ENCODE peak calls at places on chromosomes 6 and 20, in eight cellular contexts. T is left ventricle myocardium inferior, P is nephron progenitor cell, O is lower lobe of right lung, Q is fibroblast of mammary gland, M is transverse colon, I is natural killer cell, H is colonic mucosa. C is an unnamed sample.

GRCh38 chr20:34989670-34990069 is 34.0 kb downstream of the MYH7B start:
- DNase-seq in I (no peak), T (no peak), H (no peak), O (no peak), P (no peak), Q (no peak), M (no peak), C (no peak)

GRCh38 chr6:108632441-108632840 is 71.7 kb downstream of the FOXO3 start:
- DNase-seq in M (no peak), H (no peak), T (no peak), P (no peak), Q (no peak), O (no peak), I (no peak), C (no peak)

GRCh38 chr6:20708367-20709124 is 174.3 kb downstream of the CDKAL1 start:
- DNase-seq in P (no peak), H (no peak), T (no peak), I (no peak), O (no peak), M (no peak), Q (no peak), C (no peak)

GRCh38 chr6:129447166-129447565 is 262.8 kb downstream of the ARHGAP18 start:
- DNase-seq in M (no peak), I (no peak), H (no peak), O (no peak), Q (no peak), T (no peak), P (no peak), C (no peak)

GRCh38 chr6:4378319-4378996 is 243.1 kb upstream of the ECI2 start:
- DNase-seq in T (no peak), H (no peak), M (no peak), O (no peak), I (no peak), Q (no peak), P (no peak), C (no peak)

GRCh38 chr6:108027594-108027993 is 46.9 kb downstream of the OSTM1 start:
- DNase-seq in I (no peak), O (no peak), P (no peak), M (peak), T (no peak), Q (peak), H (peak), C (no peak)

GRCh38 chr6:18053071-18053475 is 65.6 kb upstream of the KIF13A start:
- DNase-seq in O (peak), I (no peak), T (no peak), H (no peak), P (no peak), Q (peak), M (no peak), C (no peak)

GRCh38 chr6:127818149-127818548 is 82.7 kb downstream of the THEMIS start:
- DNase-seq in I (no peak), T (no peak), M (no peak), O (no peak), P (no peak), Q (no peak), H (no peak), C (no peak)

GRCh38 chr6:162058281-162058875 is 669.2 kb downstream of the PRKN start:
- DNase-seq in I (no peak), Q (peak), H (peak), T (peak), P (no peak), O (no peak), M (no peak), C (no peak)

GRCh38 chr6:64012351-64013060 is 376.9 kb downstream of the PHF3 start:
- DNase-seq in I (no peak), Q (peak), P (peak), H (peak), T (no peak), M (peak), O (no peak), C (no peak)

GRCh38 chr6:152893187-152893586 is 89.7 kb downstream of the FBXO5 start:
- DNase-seq in O (no peak), H (no peak), I (no peak), M (no peak), P (no peak), Q (no peak), T (no peak), C (no peak)

GRCh38 chr20:35329435-35330139 is 37.4 kb upstream of the FAM83C start:
- DNase-seq in I (no peak), M (peak), Q (peak), P (peak), H (peak), O (no peak), T (no peak), C (no peak)

GRCh38 chr20:23022849-23023248 is 12.3 kb upstream of the SSTR4 start:
- DNase-seq in Q (no peak), O (no peak), P (no peak), T (no peak), I (no peak), M (no peak), H (no peak), C (no peak)

GRCh38 chr6:89410231-89411018 is 1.6 kb downstream of the RRAGD start:
- DNase-seq in M (no peak), I (no peak), P (no peak), H (no peak), T (no peak), O (no peak), Q (no peak), C (no peak)

GRCh38 chr6:64691069-64691468 is 1016.0 kb downstream of the EYS start:
- DNase-seq in T (no peak), I (no peak), Q (no peak), H (no peak), O (no peak), M (no peak), P (no peak), C (no peak)

GRCh38 chr6:30150151-30150550 is 10.9 kb downstream of the TRIM10 start:
- DNase-seq in T (no peak), H (no peak), Q (no peak), M (no peak), P (no peak), I (no peak), O (no peak), C (no peak)

GRCh38 chr6:144594571-144594970 is 309.4 kb downstream of the UTRN start:
- DNase-seq in O (no peak), M (no peak), H (no peak), T (no peak), Q (no peak), P (no peak), I (no peak), C (no peak)

GRCh38 chr6:92770540-92770939 is 648.8 kb downstream of the EPHA7 start:
- DNase-seq in O (no peak), I (no peak), Q (no peak), H (no peak), T (no peak), M (no peak), P (no peak), C (no peak)

GRCh38 chr6:125791151-125791819 is 525 bp downstream of the NCOA7 start:
- DNase-seq in I (peak), H (peak), T (no peak), M (peak), P (no peak), Q (peak), O (peak), C (no peak)

GRCh38 chr6:170445487-170445886 is 107.6 kb downstream of the PSMB1 start:
- DNase-seq in Q (peak), M (no peak), O (no peak), P (no peak), I (no peak), H (no peak), T (no peak), C (peak)

GRCh38 chr20:41476013-41476441 is 109.4 kb upstream of the EMILIN3 start:
- DNase-seq in T (no peak), I (no peak), O (no peak), Q (peak), P (no peak), M (peak), H (peak), C (no peak)

GRCh38 chr6:136723780-136724179 is 68.5 kb downstream of the MAP3K5 start:
- DNase-seq in Q (no peak), T (no peak), M (no peak), O (peak), H (no peak), P (no peak), I (peak), C (no peak)

GRCh38 chr6:147205690-147206600 is 1.7 kb downstream of the STXBP5 start:
- DNase-seq in H (peak), P (no peak), Q (peak), O (no peak), M (peak), I (no peak), T (no peak), C (no peak)

GRCh38 chr20:48286571-48287551 is 501.6 kb upstream of the SULF2 start:
- DNase-seq in M (no peak), T (no peak), O (no peak), P (no peak), Q (no peak), I (no peak), H (no peak), C (no peak)

GRCh38 chr6:105270511-105270910 is 90.7 kb upstream of the POPDC3 start:
- DNase-seq in O (no peak), I (no peak), P (no peak), Q (peak), M (no peak), H (no peak), T (no peak), C (no peak)

GRCh38 chr20:20363449-20364015 is 4.4 kb upstream of the INSM1 start:
- DNase-seq in Q (no peak), P (peak), T (no peak), M (no peak), I (no peak), O (no peak), H (no peak), C (no peak)

GRCh38 chr20:13625241-13625981 is 13.3 kb downstream of the TASP1 start:
- DNase-seq in H (no peak), P (no peak), T (no peak), I (no peak), M (no peak), O (no peak), Q (no peak), C (no peak)

GRCh38 chr6:45509426-45509825 is 131.7 kb upstream of the SUPT3H start:
- DNase-seq in I (no peak), T (no peak), H (no peak), O (no peak), M (no peak), Q (no peak), P (no peak), C (no peak)

GRCh38 chr20:4880051-4880450 is 121.3 kb downstream of the SLC23A2 start:
- DNase-seq in Q (no peak), O (no peak), T (no peak), M (no peak), P (no peak), I (no peak), H (no peak), C (no peak)

GRCh38 chr6:14092301-14092700 is 25.3 kb upstream of the CD83 start:
- DNase-seq in T (no peak), P (no peak), M (no peak), O (no peak), H (no peak), Q (no peak), I (no peak), C (no peak)

GRCh38 chr6:131960371-131961133 is 9.4 kb upstream of the CCN2 start:
- DNase-seq in T (no peak), H (no peak), Q (peak), P (no peak), M (no peak), O (no peak), I (no peak), C (no peak)
- TF ChIP-seq CTCF in T (peak), H (no peak), Q (peak), P (no peak), M (no peak), O (no peak), I (no peak), C (peak)

GRCh38 chr6:37222125-37222967 is 35.2 kb upstream of the TBC1D22B start:
- DNase-seq in H (peak), T (peak), P (peak), I (peak), O (peak), Q (peak), M (peak), C (peak)
- TF ChIP-seq CTCF in H (no peak), T (no peak), P (no peak), I (no peak), O (no peak), Q (no peak), M (no peak), C (no peak)

GRCh38 chr6:26033132-26033941 is 53.9 kb upstream of the HFE start:
- DNase-seq in P (peak), O (peak), Q (peak), T (peak), I (peak), M (peak), H (peak), C (no peak)

GRCh38 chr6:26030716-26031115 is 56.5 kb upstream of the HFE start:
- DNase-seq in Q (peak), I (no peak), P (no peak), H (no peak), O (no peak), T (no peak), M (no peak), C (no peak)

GRCh38 chr6:26031151-26031594 is 56.1 kb upstream of the HFE start:
- DNase-seq in O (no peak), T (no peak), H (no peak), I (no peak), P (no peak), Q (peak), M (no peak), C (no peak)

GRCh38 chr6:26032387-26033131 is 54.7 kb upstream of the HFE start:
- DNase-seq in Q (peak), O (no peak), M (peak), T (no peak), P (no peak), H (peak), I (no peak), C (no peak)

GRCh38 chr6:26031595-26032386 is 55.4 kb upstream of the HFE start:
- DNase-seq in H (peak), Q (peak), O (peak), P (peak), I (peak), M (peak), T (peak), C (peak)
- TF ChIP-seq CTCF in H (no peak), Q (no peak), O (peak), P (no peak), I (no peak), M (no peak), T (no peak), C (peak)

DNA sequence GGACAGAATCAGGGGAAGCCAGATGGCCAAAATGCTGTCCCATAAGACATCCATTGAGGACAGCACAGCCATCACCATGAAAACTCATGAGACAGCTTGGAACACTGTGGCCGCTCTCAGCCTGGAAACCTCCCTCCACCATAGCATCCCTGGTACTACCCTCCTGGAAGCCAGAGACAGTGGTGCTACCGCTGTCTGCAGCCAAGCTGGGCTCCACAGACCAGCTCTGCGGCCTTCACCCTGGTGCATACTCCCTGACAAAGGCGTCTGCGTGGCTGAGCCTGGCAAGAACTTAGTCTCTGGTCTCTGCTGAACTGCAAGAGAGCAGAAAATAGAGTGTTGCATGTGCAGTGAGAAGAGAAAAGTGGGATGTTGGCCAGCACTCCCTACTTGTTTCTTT is 558.0 kb downstream of the C6orf118 start:
- DNase-seq in O (no peak), I (no peak), P (no peak), M (no peak), T (no peak), H (no peak), Q (no peak), C (no peak)
- TF ChIP-seq CTCF in O (no peak), I (no peak), P (no peak), M (no peak), T (no peak), H (no peak), Q (no peak), C (no peak)

GRCh38 chr6:39107034-39107433 is 8.0 kb downstream of the SAYSD1 start:
- DNase-seq in Q (no peak), O (no peak), H (no peak), P (no peak), M (no peak), I (no peak), T (no peak), C (no peak)

GRCh38 chr6:39102821-39103136 is 12.2 kb downstream of the SAYSD1 start:
- DNase-seq in I (no peak), Q (peak), O (no peak), P (no peak), T (no peak), H (no peak), M (no peak), C (no peak)

GRCh38 chr6:39104528-39104927 is 10.5 kb downstream of the SAYSD1 start:
- DNase-seq in H (no peak), M (no peak), T (no peak), Q (no peak), O (no peak), P (no peak), I (no peak), C (no peak)

GRCh38 chr6:39100358-39100757 is 14.6 kb downstream of the SAYSD1 start:
- DNase-seq in M (no peak), Q (no peak), T (no peak), H (no peak), P (no peak), I (no peak), O (no peak), C (no peak)

DNA sequence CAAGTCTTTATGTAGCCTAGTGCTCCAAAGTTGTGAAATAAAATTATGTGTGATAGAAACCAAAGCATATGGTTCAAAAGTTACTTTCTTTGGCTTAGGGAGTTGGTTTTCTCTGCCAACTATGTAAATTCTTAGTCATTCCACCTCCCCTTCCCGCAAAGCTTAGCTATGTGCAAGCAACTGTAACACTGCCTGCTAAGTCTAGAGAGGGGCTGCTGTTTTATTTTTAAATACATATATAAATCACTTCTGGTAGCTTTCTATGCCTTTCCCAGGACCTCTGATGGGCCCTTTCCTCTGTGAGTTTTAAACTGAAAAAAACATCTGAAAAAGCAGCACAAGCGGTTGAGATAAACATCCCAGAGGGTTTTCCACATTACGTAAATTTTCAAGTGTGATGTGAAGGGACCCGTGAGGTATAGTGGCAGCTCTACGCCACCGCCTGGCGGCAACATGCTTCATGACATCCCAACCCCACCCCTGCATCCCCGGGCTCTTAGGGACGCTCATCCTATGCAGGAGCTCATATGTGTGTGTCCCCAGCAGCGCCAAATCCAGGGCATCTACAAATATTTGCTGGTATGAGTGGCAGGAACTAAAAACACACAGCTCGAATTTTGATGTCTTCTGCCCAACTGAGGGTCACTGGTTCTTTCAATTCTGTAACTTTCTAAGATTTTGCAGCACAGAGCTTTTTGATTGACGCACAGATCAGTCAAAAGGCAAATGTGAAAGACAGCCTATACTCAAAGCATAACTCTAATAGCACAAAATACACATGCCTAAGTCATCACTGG is 12.8 kb downstream of the SAYSD1 start:
- DNase-seq in H (no peak), P (peak), Q (peak), M (no peak), I (no peak), T (peak), O (no peak), C (no peak)
- TF ChIP-seq CTCF in H (no peak), P (peak), Q (peak), M (peak), I (peak), T (peak), O (peak), C (peak)

GRCh38 chr6:43997342-43997677 is 129.9 kb downstream of the MRPL14 start:
- DNase-seq in P (no peak), H (peak), T (no peak), O (no peak), M (peak), Q (no peak), I (no peak), C (no peak)

GRCh38 chr6:43999628-44000027 is 127.6 kb downstream of the MRPL14 start:
- DNase-seq in H (no peak), T (no peak), M (no peak), I (no peak), O (no peak), Q (no peak), P (no peak), C (no peak)

GRCh38 chr6:43995137-43995536 is 132.1 kb downstream of the MRPL14 start:
- DNase-seq in Q (no peak), T (no peak), M (no peak), I (no peak), P (no peak), H (no peak), O (no peak), C (no peak)

GRCh38 chr6:43993881-43994523 is 133.2 kb downstream of the MRPL14 start:
- DNase-seq in Q (no peak), H (no peak), O (no peak), M (no peak), P (no peak), I (no peak), T (no peak), C (no peak)

DNA sequence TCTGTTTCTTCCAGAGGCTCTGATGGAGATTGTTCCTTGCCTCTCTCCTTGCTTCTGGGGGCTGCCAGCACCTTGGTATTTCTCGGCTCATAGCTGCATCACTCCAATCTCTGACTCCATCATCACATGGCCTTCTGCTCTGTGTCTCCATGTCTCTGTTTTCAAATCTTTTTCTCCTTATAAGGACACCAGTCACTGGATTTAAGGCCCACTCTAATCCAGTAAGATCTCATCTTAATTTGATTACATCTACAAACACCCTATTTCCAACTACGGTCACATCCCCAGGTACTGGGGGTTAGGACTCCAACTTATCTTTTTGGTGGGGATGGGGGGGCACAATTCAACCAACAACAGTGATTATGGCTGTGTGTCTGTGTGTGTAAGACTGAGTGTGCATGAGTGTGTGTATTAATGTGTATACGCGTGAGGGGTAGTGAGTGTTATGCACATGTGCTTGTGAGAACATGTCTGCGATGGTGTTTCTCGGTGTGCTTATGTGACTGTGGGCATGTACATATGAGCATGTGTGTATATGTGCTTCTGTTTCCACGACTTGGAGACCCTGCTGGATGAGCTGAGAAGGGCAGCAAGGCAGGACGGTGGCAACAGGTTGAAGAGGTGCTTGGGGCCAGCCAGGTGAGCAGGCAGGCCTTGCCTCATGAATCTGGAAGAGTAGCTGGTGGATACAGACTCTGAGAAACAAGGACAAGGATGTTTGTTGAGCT is 130.5 kb downstream of the MRPL14 start:
- DNase-seq in P (no peak), M (no peak), I (no peak), Q (no peak), T (no peak), H (no peak), O (no peak), C (no peak)
- TF ChIP-seq CTCF in P (no peak), M (no peak), I (no peak), Q (no peak), T (no peak), H (no peak), O (no peak), C (no peak)

C was measured in type B pancreatic cell.